ENCODE peak calls at places on chromosomes 11 and 22, in ten cellular contexts. T, Q, J, Y, W, C, M, F, X and V are unnamed samples.

GRCh38 chr11:116702772-116703360 is 69.9 kb downstream of the BUD13 start:
- DNase-seq in T (no peak), Q (no peak), J (no peak), Y (no peak), W (peak; percentile 4), C (no peak), M (peak; percentile 58), F (no peak), X (no peak), V (no peak)

GRCh38 chr11:127274328-127274676 is 273.7 kb upstream of the KIRREL3 start:
- DNase-seq in T (no peak), Q (no peak), J (no peak), Y (no peak), W (no peak), C (no peak), M (no peak), F (no peak), X (no peak), V (no peak)

GRCh38 chr11:73203322-73203721 is 14.8 kb upstream of the P2RY2 start:
- DNase-seq in T (no peak), Q (no peak), J (no peak), Y (no peak), W (peak; percentile 17), C (peak; percentile 14), M (no peak), F (no peak), X (no peak), V (no peak)

GRCh38 chr22:43155789-43156188 is 4.4 kb downstream of the TSPO start:
- DNase-seq in T (no peak), Q (peak; percentile 36), J (no peak), Y (no peak), W (no peak), C (peak; percentile 31), M (no peak), F (no peak), X (no peak), V (no peak)

GRCh38 chr11:62921201-62921572 is at the start of gene CHRM1:
- DNase-seq in T (no peak), Q (no peak), J (no peak), Y (peak; percentile 56), W (no peak), C (no peak), M (no peak), F (no peak), X (no peak), V (no peak)

GRCh38 chr11:15204766-15205165 is 90.0 kb downstream of the INSC start:
- DNase-seq in T (no peak), Q (no peak), J (no peak), Y (no peak), W (no peak), C (no peak), M (no peak), F (no peak), X (no peak), V (no peak)

GRCh38 chr11:88051386-88051785 is 123.9 kb downstream of the RAB38 start:
- DNase-seq in T (peak; percentile 39), Q (no peak), J (no peak), Y (no peak), W (no peak), C (no peak), M (no peak), F (no peak), X (peak; percentile 15), V (no peak)

GRCh38 chr22:47174096-47174495 is 411.6 kb downstream of the TBC1D22A start:
- DNase-seq in T (no peak), Q (no peak), J (no peak), Y (no peak), W (peak; percentile 53), C (peak; percentile 17), M (no peak), F (no peak), X (no peak), V (no peak)

GRCh38 chr11:120340529-120340928 is 4.3 kb downstream of the ARHGEF12 start:
- DNase-seq in T (peak; percentile 81), Q (no peak), J (no peak), Y (no peak), W (no peak), C (no peak), M (no peak), F (no peak), X (no peak), V (no peak)

GRCh38 chr22:30396871-30397655 is at the start of gene SEC14L2:
- DNase-seq in T (peak; percentile 52), Q (no peak), J (no peak), Y (peak; percentile 79), W (peak; percentile 88), C (peak; percentile 64), M (peak; percentile 90), F (peak; percentile 43), X (no peak), V (no peak)

GRCh38 chr11:59187020-59187419 is 15.1 kb downstream of the DTX4 start:
- DNase-seq in T (no peak), Q (no peak), J (no peak), Y (no peak), W (no peak), C (no peak), M (no peak), F (no peak), X (no peak), V (no peak)
- TF ChIP-seq POLR2AphosphoS5 in T (no peak), Q (no peak), J (no peak), Y (no peak), W (no peak), C (no peak), M (no peak), F (no peak), X (no peak), V (no peak)

GRCh38 chr11:82995276-82995675 is 76.4 kb downstream of the RAB30 start:
- DNase-seq in T (no peak), Q (no peak), J (no peak), Y (no peak), W (no peak), C (no peak), M (no peak), F (no peak), X (no peak), V (no peak)

GRCh38 chr11:82995754-82996398 is 75.8 kb downstream of the RAB30 start:
- DNase-seq in T (no peak), Q (no peak), J (no peak), Y (no peak), W (no peak), C (no peak), M (no peak), F (no peak), X (no peak), V (no peak)

GRCh38 chr11:82998697-82999096 is 73.0 kb downstream of the RAB30 start:
- DNase-seq in T (no peak), Q (no peak), J (no peak), Y (no peak), W (no peak), C (no peak), M (no peak), F (no peak), X (no peak), V (no peak)

GRCh38 chr11:82999232-82999631 is 72.5 kb downstream of the RAB30 start:
- DNase-seq in T (no peak), Q (no peak), J (no peak), Y (no peak), W (no peak), C (no peak), M (no peak), F (no peak), X (no peak), V (no peak)

DNA sequence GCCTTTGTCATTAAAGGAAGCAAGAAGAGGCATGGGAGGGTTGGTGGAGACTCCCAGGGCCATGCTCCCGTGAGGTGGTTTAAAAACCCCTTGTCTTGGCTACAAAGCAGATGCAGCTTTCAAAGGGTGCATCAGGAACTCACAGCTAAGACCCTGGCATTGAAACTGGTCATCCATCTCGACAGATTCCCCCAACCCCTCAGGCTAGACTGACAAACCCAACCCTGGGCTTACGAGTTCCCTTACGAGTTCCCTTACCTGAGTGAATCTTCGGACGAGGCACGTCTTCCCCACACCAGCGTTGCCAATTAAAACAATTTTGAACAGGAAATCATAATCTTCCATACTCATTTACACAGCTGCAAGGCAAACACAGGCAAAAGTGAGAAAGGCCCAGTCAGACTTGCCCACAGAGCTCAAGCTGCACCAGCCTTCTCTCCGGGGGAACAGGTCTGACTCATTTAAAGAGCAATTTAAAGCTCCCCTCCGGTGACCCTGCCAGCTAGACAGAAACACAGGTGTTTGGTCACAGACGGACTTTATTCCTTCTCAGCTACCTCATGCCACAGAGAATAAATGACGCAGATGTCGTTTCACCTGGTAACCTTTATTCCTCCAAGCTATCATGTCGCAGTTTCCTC is 74.6 kb downstream of the RAB30 start:
- DNase-seq in T (peak; percentile 39), Q (no peak), J (no peak), Y (peak; percentile 58), W (no peak), C (no peak), M (no peak), F (no peak), X (no peak), V (no peak)
- TF ChIP-seq POLR2AphosphoS5 in T (no peak), Q (no peak), J (no peak), Y (peak; percentile 24), W (no peak), C (no peak), M (no peak), F (no peak), X (no peak), V (no peak)

GRCh38 chr11:114596175-114596919 is 761 bp upstream of the NXPE4 start:
- DNase-seq in T (no peak), Q (no peak), J (no peak), Y (no peak), W (no peak), C (no peak), M (no peak), F (no peak), X (no peak), V (peak; percentile 82)

GRCh38 chr11:114595571-114595970 is at the start of gene NXPE4:
- DNase-seq in T (no peak), Q (no peak), J (no peak), Y (no peak), W (no peak), C (no peak), M (no peak), F (no peak), X (no peak), V (no peak)

GRCh38 chr11:114598461-114598860 is 2.9 kb upstream of the NXPE4 start:
- DNase-seq in T (no peak), Q (no peak), J (no peak), Y (no peak), W (no peak), C (no peak), M (no peak), F (no peak), X (no peak), V (peak; percentile 79)

DNA sequence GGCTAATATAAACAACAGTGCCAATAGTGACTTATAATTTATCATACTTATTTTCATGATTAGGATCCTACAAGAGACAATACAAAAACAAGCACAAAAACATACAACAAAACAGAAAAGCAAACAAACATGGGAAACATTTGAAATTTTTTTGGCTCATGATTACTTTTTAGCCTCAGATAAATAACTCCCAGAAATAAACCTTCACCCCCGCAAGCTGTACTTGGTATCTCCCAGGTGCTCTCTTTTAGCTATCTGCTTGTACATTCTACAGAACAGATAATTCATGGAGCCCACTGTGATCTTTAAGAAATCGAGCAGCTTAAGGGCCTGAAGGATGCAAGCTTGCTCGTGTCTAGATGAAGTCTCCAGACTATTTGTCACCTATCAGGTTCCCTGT is 883 bp downstream of the NXPE4 start:
- DNase-seq in T (no peak), Q (no peak), J (no peak), Y (no peak), W (no peak), C (no peak), M (no peak), F (no peak), X (no peak), V (no peak)
- TF ChIP-seq POLR2AphosphoS5 in T (no peak), Q (no peak), J (no peak), Y (no peak), W (no peak), C (no peak), M (no peak), F (no peak), X (no peak), V (no peak)

GRCh38 chr22:40324468-40325305 is 21.6 kb upstream of the ADSL start:
- DNase-seq in T (no peak), Q (no peak), J (no peak), Y (peak; percentile 36), W (no peak), C (no peak), M (no peak), F (no peak), X (no peak), V (no peak)
- TF ChIP-seq POLR2AphosphoS5 in T (no peak), Q (no peak), J (no peak), Y (peak; percentile 62), W (peak; percentile 14), C (no peak), M (no peak), F (no peak), X (no peak), V (no peak)